ENCODE peak calls at places on chromosome 16, in five cellular contexts. C is CD4-positive, alpha-beta memory T cell; X is naive thymus-derived CD4-positive, alpha-beta T cell; H is IMR-90; E is body of pancreas. Y is an unnamed sample. For H3K36me3 and H3K4me1, the result is how much of the 10 kb centered on the place peaks cover.

GRCh38 chr16:48556913-48557351 is 53.0 kb downstream of the N4BP1 start:
- DNase-seq in C (no peak), X (no peak), H (peak), E (no peak), Y (no peak)

GRCh38 chr16:30889721-30890120 is 4.2 kb downstream of the BCL7C start:
- DNase-seq in C (no peak), X (no peak), H (no peak), E (no peak), Y (no peak)

GRCh38 chr16:29784157-29784556 is 6.1 kb downstream of the ZG16 start:
- DNase-seq in C (peak), X (peak), H (no peak), E (no peak), Y (no peak)

GRCh38 chr16:83856846-83857245 is 42.1 kb upstream of the MLYCD start:
- DNase-seq in C (no peak), X (no peak), H (no peak), E (no peak), Y (no peak)

GRCh38 chr16:265002-265529 is 10.7 kb downstream of the RGS11 start:
- DNase-seq in C (no peak), X (no peak), H (no peak), E (no peak), Y (no peak)

GRCh38 chr16:17070882-17071592 is 399.7 kb downstream of the XYLT1 start:
- DNase-seq in C (peak), X (peak), H (no peak), E (peak), Y (no peak)

GRCh38 chr16:24645739-24646645 is 83.5 kb upstream of the TNRC6A start:
- DNase-seq in C (no peak), X (no peak), H (peak), E (no peak), Y (peak)

GRCh38 chr16:30417447-30418349 is 10.3 kb downstream of the ZNF771 start:
- DNase-seq in C (peak), X (peak), H (peak), E (peak), Y (peak)

GRCh38 chr16:12573730-12574383 is 229.8 kb downstream of the CPPED1 start:
- DNase-seq in C (peak), X (peak), H (no peak), E (peak), Y (peak)

GRCh38 chr16:57589374-57589773 is 39.1 kb upstream of the ADGRG1 start:
- DNase-seq in C (no peak), X (no peak), H (no peak), E (no peak), Y (no peak)

GRCh38 chr16:13988038-13988437 is 68.1 kb downstream of the ERCC4 start:
- DNase-seq in C (no peak), X (no peak), H (no peak), E (no peak), Y (no peak)

GRCh38 chr16:11354733-11355574 is 9.7 kb downstream of the RMI2 start:
- DNase-seq in C (peak), X (peak), H (peak), E (no peak), Y (no peak)

GRCh38 chr16:80875616-80876015 is 71.2 kb upstream of the CDYL2 start:
- DNase-seq in C (no peak), X (no peak), H (no peak), E (peak), Y (no peak)

GRCh38 chr16:73066927-73067670 is 19.2 kb upstream of the ZFHX3 start:
- DNase-seq in C (no peak), X (no peak), H (peak), E (no peak), Y (no peak)

GRCh38 chr16:29007865-29008593 is 23.2 kb downstream of the LAT start:
- DNase-seq in C (peak), X (peak), H (peak), E (no peak), Y (no peak)

GRCh38 chr16:16006650-16007049 is 57.2 kb downstream of the ABCC1 start:
- DNase-seq in C (no peak), X (no peak), H (no peak), E (no peak), Y (no peak)

GRCh38 chr16:81357711-81358270 is 43.0 kb downstream of the GAN start:
- DNase-seq in C (no peak), X (no peak), H (no peak), E (no peak), Y (no peak)

GRCh38 chr16:52283018-52283417 is 263.9 kb downstream of the TOX3 start:
- DNase-seq in C (no peak), X (no peak), H (peak), E (no peak), Y (no peak)

GRCh38 chr16:30839523-30840227 is 52.7 kb upstream of the ZNF629 start:
- DNase-seq in C (no peak), X (no peak), H (no peak), E (peak), Y (peak)

GRCh38 chr16:27284865-27285675 is 16.5 kb upstream of the NSMCE1 start:
- DNase-seq in C (no peak), X (no peak), H (no peak), E (no peak), Y (no peak)

GRCh38 chr16:58022601-58023371 is 2.8 kb upstream of the MMP15 start:
- DNase-seq in C (no peak), X (no peak), H (peak), E (peak), Y (peak)

GRCh38 chr16:66651474-66651765 is 45.1 kb downstream of the CMTM4 start:
- DNase-seq in C (no peak), X (no peak), H (no peak), E (no peak), Y (no peak)

GRCh38 chr16:1167276-1168107 is 14.6 kb downstream of the CACNA1H start:
- DNase-seq in C (no peak), X (no peak), H (no peak), E (peak), Y (peak)

GRCh38 chr16:77898671-77899211 is 110.4 kb downstream of the VAT1L start:
- DNase-seq in C (no peak), X (no peak), H (peak), E (peak), Y (no peak)

GRCh38 chr16:28112908-28113307 is 49.4 kb upstream of the GSG1L start:
- DNase-seq in C (no peak), X (no peak), H (no peak), E (no peak), Y (no peak)

GRCh38 chr16:11201498-11202259 is 54.3 kb downstream of the SOCS1 start:
- DNase-seq in C (no peak), X (no peak), H (peak), E (no peak), Y (no peak)

GRCh38 chr16:78748471-78748929 is 649.0 kb downstream of the WWOX start:
- DNase-seq in C (no peak), X (no peak), H (no peak), E (no peak), Y (no peak)

GRCh38 chr16:914453-914852 is 56.3 kb downstream of the LMF1 start:
- DNase-seq in C (no peak), X (no peak), H (peak), E (no peak), Y (no peak)

GRCh38 chr16:16172991-16173390 is 50.3 kb downstream of the ABCC6 start:
- DNase-seq in C (no peak), X (no peak), H (no peak), E (no peak), Y (no peak)

GRCh38 chr16:67163903-67164558 is 514 bp upstream of the HSF4 start:
- DNase-seq in C (no peak), X (no peak), H (no peak), E (peak), Y (no peak)

GRCh38 chr16:5736209-5736608 is 638.6 kb upstream of the EEF2KMT start:
- DNase-seq in C (no peak), X (no peak), H (no peak), E (no peak), Y (no peak)

GRCh38 chr16:82609140-82609539 is 17.6 kb upstream of the CDH13 start:
- DNase-seq in C (no peak), X (no peak), H (no peak), E (no peak), Y (no peak)

GRCh38 chr16:79083879-79084278 is 516.7 kb downstream of the MAF start:
- DNase-seq in C (no peak), X (no peak), H (no peak), E (no peak), Y (no peak)

GRCh38 chr16:86665319-86665675 is 86.9 kb downstream of the FOXL1 start:
- DNase-seq in C (no peak), X (no peak), H (peak), E (no peak), Y (no peak)

GRCh38 chr16:30805370-30806169 is 18.6 kb upstream of the ZNF629 start:
- DNase-seq in C (peak), X (peak), H (peak), E (peak), Y (peak)

GRCh38 chr16:81505011-81505660 is 60.5 kb downstream of the CMIP start:
- DNase-seq in C (no peak), X (no peak), H (no peak), E (no peak), Y (no peak)

GRCh38 chr16:56858375-56858774 is 6.6 kb upstream of the SLC12A3 start:
- DNase-seq in C (no peak), X (no peak), H (no peak), E (no peak), Y (no peak)

GRCh38 chr16:13120557-13120956 is 219.2 kb downstream of the SHISA9 start:
- DNase-seq in C (no peak), X (no peak), H (no peak), E (no peak), Y (no peak)

DNA sequence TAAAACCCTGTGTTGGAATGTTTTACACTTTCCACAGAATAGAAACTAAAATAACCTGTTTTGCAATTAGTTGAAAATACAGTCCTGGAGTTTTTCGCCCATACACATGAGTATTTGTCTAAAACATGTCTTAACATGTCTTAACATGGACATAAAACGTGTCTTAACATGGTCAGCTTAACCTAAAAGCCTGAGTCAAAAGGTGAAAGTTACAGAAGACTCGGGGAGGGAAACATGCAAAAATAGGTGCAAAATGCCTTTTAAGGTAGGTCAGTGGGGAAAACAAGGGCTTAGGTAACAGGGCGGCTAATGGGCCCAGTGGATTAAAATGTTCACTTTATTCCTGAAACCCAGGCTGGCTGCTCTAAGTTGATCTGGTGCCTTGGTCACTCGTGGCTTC is 56.1 kb upstream of the RBL2 start:
- DNase-seq in C (no peak), X (no peak), H (no peak), E (no peak), Y (no peak)
- H3K4me3 ChIP-seq in C (no peak), X (no peak), H (no peak), E (no peak), Y (no peak)

GRCh38 chr16:22317001-22317530 is 19.9 kb downstream of the POLR3E start:
- DNase-seq in C (no peak), X (no peak), H (no peak), E (no peak), Y (no peak)

GRCh38 chr16:22314661-22315626 is 17.7 kb downstream of the POLR3E start:
- DNase-seq in C (no peak), X (no peak), H (no peak), E (no peak), Y (no peak)

GRCh38 chr16:22317625-22318024 is 20.4 kb downstream of the POLR3E start:
- DNase-seq in C (no peak), X (no peak), H (no peak), E (no peak), Y (no peak)

GRCh38 chr16:22316411-22316811 is 19.2 kb downstream of the POLR3E start:
- DNase-seq in C (no peak), X (no peak), H (no peak), E (no peak), Y (no peak)

DNA sequence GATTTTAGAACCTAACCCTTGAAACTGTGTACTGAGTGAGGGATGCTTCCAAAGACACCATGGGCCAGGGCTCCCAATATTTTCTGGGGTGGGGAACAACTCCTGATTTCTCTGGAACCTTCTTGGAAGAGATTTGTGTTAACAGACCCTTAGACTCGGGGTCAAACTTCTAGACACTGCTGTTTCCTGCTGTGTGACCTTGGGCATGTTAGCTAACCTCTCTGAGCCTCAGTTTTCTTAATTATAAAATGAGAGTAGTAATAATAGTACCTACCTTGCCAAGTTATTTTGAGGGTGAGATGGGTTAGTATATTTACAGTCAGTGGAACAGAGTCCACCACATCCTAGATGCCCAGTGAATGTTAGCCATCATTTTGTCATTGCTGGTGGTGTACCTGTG is 18.8 kb downstream of the POLR3E start:
- DNase-seq in C (no peak), X (no peak), H (no peak), E (no peak), Y (no peak)
- H3K36me3 ChIP-seq in C (half or more), X (half or more), H (under half), E (under half), Y (under half)

GRCh38 chr16:85329999-85330693 is 217.9 kb upstream of the CIBAR2 start:
- DNase-seq in C (no peak), X (no peak), H (no peak), E (no peak), Y (no peak)

GRCh38 chr16:85329059-85329812 is 217.0 kb upstream of the CIBAR2 start:
- DNase-seq in C (no peak), X (no peak), H (peak), E (no peak), Y (no peak)

GRCh38 chr16:85331685-85332084 is 219.4 kb upstream of the CIBAR2 start:
- DNase-seq in C (no peak), X (no peak), H (no peak), E (no peak), Y (no peak)

GRCh38 chr16:85332175-85332574 is 219.9 kb upstream of the CIBAR2 start:
- DNase-seq in C (no peak), X (no peak), H (no peak), E (no peak), Y (no peak)

DNA sequence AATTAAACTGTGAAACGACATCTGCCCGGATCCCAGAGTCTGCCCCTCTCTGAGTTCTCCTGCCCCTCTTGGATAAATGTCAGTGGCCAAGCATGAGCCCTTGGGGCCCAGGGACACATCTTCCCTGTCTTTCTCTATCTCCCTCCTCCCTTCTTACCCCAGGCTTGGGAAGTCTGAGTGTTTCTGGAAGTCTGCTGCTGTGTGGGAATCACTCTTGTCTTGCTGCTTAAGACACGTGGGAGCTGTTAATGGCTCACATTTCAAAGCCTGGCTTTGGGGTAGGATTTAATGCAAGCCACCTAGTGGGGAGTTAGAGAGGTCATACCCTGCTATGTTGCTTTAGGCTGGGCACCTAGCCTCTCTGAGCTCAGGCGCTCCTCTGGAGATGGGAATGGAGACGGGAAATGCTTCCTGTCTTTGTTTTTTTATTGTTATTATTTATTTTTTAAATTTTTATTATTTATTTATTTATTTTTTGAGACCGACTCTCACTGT is 218.5 kb upstream of the CIBAR2 start:
- DNase-seq in C (no peak), X (peak), H (peak), E (peak), Y (no peak)
- H3K4me1 ChIP-seq in C (under half), X (under half), H (under half), E (under half), Y (under half)

GRCh38 chr16:4375717-4376116 is 4.1 kb downstream of the VASN start:
- DNase-seq in C (no peak), X (no peak), H (no peak), E (peak), Y (no peak)
- H3K4me3 ChIP-seq in C (no peak), X (no peak), H (peak), E (no peak), Y (no peak)

DNA sequence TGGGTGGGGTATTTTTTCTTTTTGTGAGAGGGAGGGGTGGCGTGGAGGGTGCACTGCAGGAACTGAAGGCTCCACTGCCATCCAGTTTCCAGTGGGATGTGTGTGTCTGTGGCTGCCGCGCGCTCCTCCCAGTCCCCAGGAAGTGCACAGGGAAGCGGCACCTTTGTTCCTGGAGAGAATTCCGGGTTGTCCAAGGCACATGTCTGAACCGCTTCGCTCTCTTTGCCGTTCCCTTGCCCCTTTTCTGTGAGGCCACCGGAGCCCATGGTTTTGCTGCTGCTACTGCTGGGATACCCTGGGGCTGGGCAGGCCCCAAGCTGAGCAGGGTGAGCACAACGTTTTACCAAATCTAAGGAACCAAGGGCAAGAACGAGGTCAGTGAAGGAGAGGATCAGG is 19.5 kb downstream of the ACSF3 start:
- DNase-seq in C (no peak), X (no peak), H (no peak), E (no peak), Y (no peak)
- H3K36me3 ChIP-seq in C (under half), X (half or more), H (half or more), E (under half), Y (under half)

GRCh38 chr16:2508722-2509400 is 4.9 kb upstream of the ATP6V0C start:
- DNase-seq in C (no peak), X (no peak), H (no peak), E (no peak), Y (no peak)
- H3K4me1 ChIP-seq in C (under half), X (under half), H (under half), E (under half), Y (under half)

DNA sequence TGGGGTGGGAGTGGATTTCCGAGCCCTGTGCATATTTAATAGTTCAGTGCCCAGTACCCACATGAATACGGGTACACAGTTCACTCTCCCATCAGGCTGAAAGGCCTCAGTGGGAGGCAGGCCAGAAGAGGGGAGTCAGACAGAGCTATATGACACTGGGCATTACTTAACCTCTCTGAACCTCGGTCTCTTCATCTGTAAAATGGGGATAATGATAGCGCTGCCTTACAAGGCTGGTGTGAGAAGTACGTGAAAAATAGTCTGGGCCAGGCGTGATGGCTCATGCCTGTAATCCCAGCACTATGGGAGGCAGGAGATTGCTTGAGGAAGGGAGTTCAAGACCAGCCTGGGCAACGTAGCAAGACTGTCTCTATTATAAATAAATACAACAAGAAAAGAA is 3.6 kb downstream of the GPRC5B start:
- DNase-seq in C (no peak), X (no peak), H (no peak), E (no peak), Y (no peak)
- H3K4me3 ChIP-seq in C (no peak), X (no peak), H (no peak), E (no peak), Y (no peak)

Y was measured in lung.